ENCODE peak calls at places on chromosomes 16 and 17, in ten cellular contexts. One of them, this sample, is unnamed.

GRCh38 chr17:8226536-8227237 is 16.3 kb upstream of the AURKB start:
- DNase-seq in NCI-H1930: peak; percentile 84
- DNase-seq in GOT3: peak; percentile 74
- DNase-seq in uterus: peak; percentile 78
- DNase-seq in activated T-cell treated with anti-CD3 and anti-CD28 coated beads, Interleukin-2, amount 50 U/mL, for 72 hours: peak; percentile 53
- DNase-seq in HEK293T: peak; percentile 59
- DNase-seq in neural crest cell: peak; percentile 74
- DNase-seq in AG09319: peak; percentile 86
- DNase-seq in anterior cingulate cortex: peak; percentile 21
- DNase-seq in BJ: peak; percentile 76
- DNase-seq in this sample: peak; percentile 41

GRCh38 chr16:88904676-88905365 is 38.4 kb upstream of the PABPN1L start:
- DNase-seq in NCI-H1930: no peak
- DNase-seq in GOT3: no peak
- DNase-seq in uterus: no peak
- DNase-seq in activated T-cell treated with anti-CD3 and anti-CD28 coated beads, Interleukin-2, amount 50 U/mL, for 72 hours: no peak
- DNase-seq in HEK293T: no peak
- DNase-seq in neural crest cell: no peak
- DNase-seq in AG09319: no peak
- DNase-seq in anterior cingulate cortex: no peak
- DNase-seq in BJ: no peak
- DNase-seq in this sample: no peak

GRCh38 chr16:19687279-19687678 is 30.7 kb downstream of the KNOP1 start:
- DNase-seq in NCI-H1930: no peak
- DNase-seq in GOT3: no peak
- DNase-seq in uterus: no peak
- DNase-seq in activated T-cell treated with anti-CD3 and anti-CD28 coated beads, Interleukin-2, amount 50 U/mL, for 72 hours: no peak
- DNase-seq in HEK293T: no peak
- DNase-seq in neural crest cell: no peak
- DNase-seq in AG09319: no peak
- DNase-seq in anterior cingulate cortex: no peak
- DNase-seq in BJ: no peak
- DNase-seq in this sample: no peak

GRCh38 chr16:30805370-30806169 is 18.6 kb upstream of the ZNF629 start:
- DNase-seq in NCI-H1930: peak; percentile 88
- DNase-seq in GOT3: peak; percentile 45
- DNase-seq in uterus: peak; percentile 89
- DNase-seq in activated T-cell treated with anti-CD3 and anti-CD28 coated beads, Interleukin-2, amount 50 U/mL, for 72 hours: peak; percentile 69
- DNase-seq in HEK293T: peak; percentile 95
- DNase-seq in neural crest cell: peak; percentile 71
- DNase-seq in AG09319: peak; percentile 45
- DNase-seq in anterior cingulate cortex: peak; percentile 53
- DNase-seq in BJ: no peak
- DNase-seq in this sample: no peak

GRCh38 chr17:13492351-13493122 is 109.2 kb downstream of the HS3ST3A1 start:
- DNase-seq in NCI-H1930: no peak
- DNase-seq in GOT3: no peak
- DNase-seq in uterus: no peak
- DNase-seq in activated T-cell treated with anti-CD3 and anti-CD28 coated beads, Interleukin-2, amount 50 U/mL, for 72 hours: no peak
- DNase-seq in HEK293T: no peak
- DNase-seq in neural crest cell: no peak
- DNase-seq in AG09319: no peak
- DNase-seq in anterior cingulate cortex: no peak
- DNase-seq in BJ: no peak
- DNase-seq in this sample: no peak

GRCh38 chr16:72976047-72976746 is 71.7 kb downstream of the ZFHX3 start:
- DNase-seq in NCI-H1930: no peak
- DNase-seq in GOT3: no peak
- DNase-seq in uterus: no peak
- DNase-seq in activated T-cell treated with anti-CD3 and anti-CD28 coated beads, Interleukin-2, amount 50 U/mL, for 72 hours: no peak
- DNase-seq in HEK293T: no peak
- DNase-seq in neural crest cell: no peak
- DNase-seq in AG09319: no peak
- DNase-seq in anterior cingulate cortex: no peak
- DNase-seq in BJ: no peak
- DNase-seq in this sample: no peak

GRCh38 chr17:44002141-44002848 is 2.1 kb upstream of the NAGS start:
- DNase-seq in NCI-H1930: no peak
- DNase-seq in GOT3: no peak
- DNase-seq in uterus: no peak
- DNase-seq in activated T-cell treated with anti-CD3 and anti-CD28 coated beads, Interleukin-2, amount 50 U/mL, for 72 hours: no peak
- DNase-seq in HEK293T: no peak
- DNase-seq in neural crest cell: no peak
- DNase-seq in AG09319: peak; percentile 38
- DNase-seq in anterior cingulate cortex: no peak
- DNase-seq in BJ: peak; percentile 49
- DNase-seq in this sample: no peak

GRCh38 chr16:50006954-50007353 is 18.1 kb upstream of the CNEP1R1 start:
- DNase-seq in NCI-H1930: no peak
- DNase-seq in GOT3: no peak
- DNase-seq in uterus: no peak
- DNase-seq in activated T-cell treated with anti-CD3 and anti-CD28 coated beads, Interleukin-2, amount 50 U/mL, for 72 hours: no peak
- DNase-seq in HEK293T: no peak
- DNase-seq in neural crest cell: no peak
- DNase-seq in AG09319: no peak
- DNase-seq in anterior cingulate cortex: no peak
- DNase-seq in BJ: no peak
- DNase-seq in this sample: no peak

GRCh38 chr16:4426021-4426684 is 485 bp downstream of the DNAJA3 start:
- DNase-seq in NCI-H1930: no peak
- DNase-seq in GOT3: no peak
- DNase-seq in uterus: no peak
- DNase-seq in activated T-cell treated with anti-CD3 and anti-CD28 coated beads, Interleukin-2, amount 50 U/mL, for 72 hours: no peak
- DNase-seq in HEK293T: peak; percentile 29
- DNase-seq in neural crest cell: no peak
- DNase-seq in AG09319: no peak
- DNase-seq in anterior cingulate cortex: no peak
- DNase-seq in BJ: no peak
- DNase-seq in this sample: no peak

GRCh38 chr17:22409160-22409751 is 716.9 kb downstream of the KCNJ18 start:
- DNase-seq in NCI-H1930: no peak
- DNase-seq in GOT3: no peak
- DNase-seq in uterus: no peak
- DNase-seq in activated T-cell treated with anti-CD3 and anti-CD28 coated beads, Interleukin-2, amount 50 U/mL, for 72 hours: no peak
- DNase-seq in HEK293T: no peak
- DNase-seq in neural crest cell: no peak
- DNase-seq in AG09319: no peak
- DNase-seq in anterior cingulate cortex: no peak
- DNase-seq in BJ: no peak
- DNase-seq in this sample: no peak

GRCh38 chr16:64951681-64952080 is 170.2 kb downstream of the CDH11 start:
- DNase-seq in NCI-H1930: no peak
- DNase-seq in GOT3: no peak
- DNase-seq in uterus: no peak
- DNase-seq in activated T-cell treated with anti-CD3 and anti-CD28 coated beads, Interleukin-2, amount 50 U/mL, for 72 hours: no peak
- DNase-seq in HEK293T: no peak
- DNase-seq in neural crest cell: no peak
- DNase-seq in AG09319: no peak
- DNase-seq in anterior cingulate cortex: no peak
- DNase-seq in BJ: no peak
- DNase-seq in this sample: no peak

GRCh38 chr17:28916302-28916934 is 13.5 kb upstream of the DHRS13 start:
- DNase-seq in NCI-H1930: peak; percentile 6
- DNase-seq in GOT3: no peak
- DNase-seq in uterus: peak; percentile 36
- DNase-seq in activated T-cell treated with anti-CD3 and anti-CD28 coated beads, Interleukin-2, amount 50 U/mL, for 72 hours: no peak
- DNase-seq in HEK293T: no peak
- DNase-seq in neural crest cell: peak; percentile 32
- DNase-seq in AG09319: no peak
- DNase-seq in anterior cingulate cortex: no peak
- DNase-seq in BJ: no peak
- DNase-seq in this sample: no peak

GRCh38 chr17:34226011-34226410 is 29.1 kb upstream of the CCL2 start:
- DNase-seq in NCI-H1930: no peak
- DNase-seq in GOT3: no peak
- DNase-seq in uterus: no peak
- DNase-seq in activated T-cell treated with anti-CD3 and anti-CD28 coated beads, Interleukin-2, amount 50 U/mL, for 72 hours: no peak
- DNase-seq in HEK293T: no peak
- DNase-seq in neural crest cell: no peak
- DNase-seq in AG09319: peak; percentile 40
- DNase-seq in anterior cingulate cortex: no peak
- DNase-seq in BJ: peak; percentile 78
- DNase-seq in this sample: no peak

GRCh38 chr16:49460786-49461470 is 87.3 kb downstream of the C16orf78 start:
- DNase-seq in NCI-H1930: no peak
- DNase-seq in GOT3: no peak
- DNase-seq in uterus: no peak
- DNase-seq in activated T-cell treated with anti-CD3 and anti-CD28 coated beads, Interleukin-2, amount 50 U/mL, for 72 hours: no peak
- DNase-seq in HEK293T: no peak
- DNase-seq in neural crest cell: no peak
- DNase-seq in AG09319: no peak
- DNase-seq in anterior cingulate cortex: no peak
- DNase-seq in BJ: no peak
- DNase-seq in this sample: no peak

GRCh38 chr16:87127766-87128147 is 189.4 kb downstream of the C16orf95 start:
- DNase-seq in NCI-H1930: no peak
- DNase-seq in GOT3: no peak
- DNase-seq in uterus: no peak
- DNase-seq in activated T-cell treated with anti-CD3 and anti-CD28 coated beads, Interleukin-2, amount 50 U/mL, for 72 hours: no peak
- DNase-seq in HEK293T: no peak
- DNase-seq in neural crest cell: no peak
- DNase-seq in AG09319: no peak
- DNase-seq in anterior cingulate cortex: no peak
- DNase-seq in BJ: no peak
- DNase-seq in this sample: no peak

GRCh38 chr17:28252436-28252835 is 66.6 kb upstream of the TMEM97 start:
- DNase-seq in NCI-H1930: no peak
- DNase-seq in GOT3: no peak
- DNase-seq in uterus: no peak
- DNase-seq in activated T-cell treated with anti-CD3 and anti-CD28 coated beads, Interleukin-2, amount 50 U/mL, for 72 hours: no peak
- DNase-seq in HEK293T: no peak
- DNase-seq in neural crest cell: no peak
- DNase-seq in AG09319: no peak
- DNase-seq in anterior cingulate cortex: no peak
- DNase-seq in BJ: no peak
- DNase-seq in this sample: no peak

This sample was measured in KG1.